ENCODE peak calls at places on chromosomes 5 and 9, in nine cellular contexts. X is mucosa of gallbladder; P is dermis microvascular lymphatic vessel endothelial cell; T is HuH-7.5; Y is NB4; U is cerebellar cortex; I is activated CD4-positive, CD25-positive, alpha-beta regulatory T cell treated with anti-CD3 and anti-CD28 coated beads, Interleukin-2, amount 50 U/mL, for 72 hours; Z is CD8-positive, alpha-beta T cell; H is lower leg skin. M is an unnamed sample.

GRCh38 chr5:72314571-72315172 is 5.4 kb downstream of the MRPS27 start:
- DNase-seq in X (no peak), P (peak), T (peak), Y (peak), U (no peak), I (no peak), Z (no peak), H (no peak), M (peak)

GRCh38 chr5:118233601-118234000 is 754.7 kb downstream of the DTWD2 start:
- DNase-seq in X (no peak), P (no peak), T (no peak), Y (no peak), U (no peak), I (no peak), Z (no peak), H (no peak), M (no peak)

GRCh38 chr5:161086456-161086855 is 234.4 kb upstream of the ATP10B start:
- DNase-seq in X (no peak), P (no peak), T (no peak), Y (no peak), U (no peak), I (no peak), Z (no peak), H (no peak), M (no peak)

GRCh38 chr9:129174724-129175514 is 3.1 kb downstream of the IER5L start:
- DNase-seq in X (peak), P (peak), T (peak), Y (peak), U (peak), I (peak), Z (peak), H (peak), M (peak)

GRCh38 chr5:180291234-180291940 is 496 bp downstream of the MAPK9 start:
- DNase-seq in X (no peak), P (peak), T (peak), Y (peak), U (no peak), I (peak), Z (no peak), H (no peak), M (no peak)

GRCh38 chr9:117046666-117047327 is 359.7 kb downstream of the TRIM32 start:
- DNase-seq in X (no peak), P (no peak), T (no peak), Y (no peak), U (no peak), I (no peak), Z (no peak), H (no peak), M (no peak)

GRCh38 chr9:35673132-35673997 is at the start of gene CA9:
- DNase-seq in X (peak), P (no peak), T (no peak), Y (no peak), U (peak), I (no peak), Z (no peak), H (no peak), M (peak)

GRCh38 chr5:126896170-126896717 is 119.3 kb downstream of the LMNB1 start:
- DNase-seq in X (no peak), P (no peak), T (no peak), Y (no peak), U (no peak), I (no peak), Z (no peak), H (no peak), M (no peak)

GRCh38 chr5:122076669-122077450 is 1.2 kb downstream of the LOX start:
- DNase-seq in X (peak), P (peak), T (peak), Y (peak), U (peak), I (peak), Z (no peak), H (peak), M (peak)

GRCh38 chr9:21994526-21994995 is at the start of gene CDKN2B-AS1:
- DNase-seq in X (no peak), P (peak), T (peak), Y (no peak), U (no peak), I (peak), Z (no peak), H (no peak), M (peak)

GRCh38 chr5:96885518-96886338 is 9.4 kb downstream of the ERAP2 start:
- DNase-seq in X (no peak), P (peak), T (no peak), Y (peak), U (no peak), I (no peak), Z (no peak), H (no peak), M (peak)

GRCh38 chr5:169151051-169151805 is 149.7 kb downstream of the SLIT3 start:
- DNase-seq in X (no peak), P (no peak), T (no peak), Y (no peak), U (no peak), I (no peak), Z (no peak), H (no peak), M (no peak)

GRCh38 chr5:33343661-33344327 is 97.0 kb upstream of the TARS1 start:
- DNase-seq in X (no peak), P (peak), T (no peak), Y (no peak), U (no peak), I (no peak), Z (no peak), H (no peak), M (no peak)

GRCh38 chr9:136036050-136036449 is 59.0 kb downstream of the NACC2 start:
- DNase-seq in X (no peak), P (no peak), T (no peak), Y (no peak), U (no peak), I (no peak), Z (no peak), H (no peak), M (no peak)

GRCh38 chr9:75483636-75484035 is 395.3 kb downstream of the OSTF1 start:
- DNase-seq in X (no peak), P (peak), T (no peak), Y (no peak), U (no peak), I (no peak), Z (no peak), H (no peak), M (no peak)

GRCh38 chr5:56638061-56638621 is 177.2 kb upstream of the MAP3K1 start:
- DNase-seq in X (peak), P (peak), T (peak), Y (no peak), U (no peak), I (no peak), Z (no peak), H (peak), M (peak)